ENCODE peak calls at places on chromosomes 4 and X, in eight cellular contexts. One of them, this sample, is unnamed.
A peak's percentile ranks its signal among the peaks of the same experiment; 100 is the strongest.

GRCh38 chrX:112759512-112759911 is 79.8 kb upstream of the LHFPL1 start:
- DNase-seq in transverse colon: no peak
- DNase-seq in sigmoid colon: no peak
- DNase-seq in IMR-90: no peak
- DNase-seq in ovary: no peak
- DNase-seq in adrenal gland: no peak
- DNase-seq in stomach: no peak
- DNase-seq in A549: no peak
- DNase-seq in this sample: no peak

GRCh38 chr4:56227301-56227835 is 159.9 kb downstream of the AASDH start:
- DNase-seq in transverse colon: no peak
- DNase-seq in sigmoid colon: no peak
- DNase-seq in IMR-90: no peak
- DNase-seq in ovary: no peak
- DNase-seq in adrenal gland: no peak
- DNase-seq in stomach: no peak
- DNase-seq in A549: no peak
- DNase-seq in this sample: no peak

GRCh38 chr4:22477136-22477793 is 38.6 kb downstream of the ADGRA3 start:
- DNase-seq in transverse colon: peak; percentile 42
- DNase-seq in sigmoid colon: no peak
- DNase-seq in IMR-90: no peak
- DNase-seq in ovary: no peak
- DNase-seq in adrenal gland: no peak
- DNase-seq in stomach: no peak
- DNase-seq in A549: no peak
- DNase-seq in this sample: no peak

GRCh38 chr4:123390846-123391456 is 5.6 kb upstream of the SPRY1 start:
- DNase-seq in transverse colon: no peak
- DNase-seq in sigmoid colon: no peak
- DNase-seq in IMR-90: peak; percentile 32
- DNase-seq in ovary: no peak
- DNase-seq in adrenal gland: no peak
- DNase-seq in stomach: no peak
- DNase-seq in A549: no peak
- DNase-seq in this sample: no peak

GRCh38 chr4:2362286-2363055 is 56.0 kb downstream of the ZFYVE28 start:
- DNase-seq in transverse colon: no peak
- DNase-seq in sigmoid colon: peak; percentile 52
- DNase-seq in IMR-90: no peak
- DNase-seq in ovary: peak; percentile 40
- DNase-seq in adrenal gland: no peak
- DNase-seq in stomach: no peak
- DNase-seq in A549: no peak
- DNase-seq in this sample: no peak

GRCh38 chr4:1480720-1481119 is 74.5 kb upstream of the NKX1-1 start:
- DNase-seq in transverse colon: no peak
- DNase-seq in sigmoid colon: no peak
- DNase-seq in IMR-90: no peak
- DNase-seq in ovary: no peak
- DNase-seq in adrenal gland: no peak
- DNase-seq in stomach: no peak
- DNase-seq in A549: no peak
- DNase-seq in this sample: no peak

GRCh38 chrX:15864629-15865028 is 10.0 kb upstream of the AP1S2 start:
- DNase-seq in transverse colon: no peak
- DNase-seq in sigmoid colon: no peak
- DNase-seq in IMR-90: peak; percentile 60
- DNase-seq in ovary: no peak
- DNase-seq in adrenal gland: no peak
- DNase-seq in stomach: no peak
- DNase-seq in A549: no peak
- DNase-seq in this sample: no peak

GRCh38 chrX:22589845-22590244 is 317.1 kb downstream of the CBLL2 start:
- DNase-seq in transverse colon: no peak
- DNase-seq in sigmoid colon: no peak
- DNase-seq in IMR-90: no peak
- DNase-seq in ovary: no peak
- DNase-seq in adrenal gland: no peak
- DNase-seq in stomach: no peak
- DNase-seq in A549: no peak
- DNase-seq in this sample: no peak

GRCh38 chr4:99394913-99395312 is 40.2 kb downstream of the ADH7 start:
- DNase-seq in transverse colon: no peak
- DNase-seq in sigmoid colon: no peak
- DNase-seq in IMR-90: peak; percentile 80
- DNase-seq in ovary: no peak
- DNase-seq in adrenal gland: no peak
- DNase-seq in stomach: no peak
- DNase-seq in A549: no peak
- DNase-seq in this sample: no peak

GRCh38 chrX:150364347-150365050 is 1.4 kb downstream of the MAMLD1 start:
- DNase-seq in transverse colon: peak; percentile 21
- DNase-seq in sigmoid colon: no peak
- DNase-seq in IMR-90: peak; percentile 6
- DNase-seq in ovary: peak; percentile 59
- DNase-seq in adrenal gland: peak; percentile 53
- DNase-seq in stomach: no peak
- DNase-seq in A549: no peak
- DNase-seq in this sample: peak; percentile 23

DNA sequence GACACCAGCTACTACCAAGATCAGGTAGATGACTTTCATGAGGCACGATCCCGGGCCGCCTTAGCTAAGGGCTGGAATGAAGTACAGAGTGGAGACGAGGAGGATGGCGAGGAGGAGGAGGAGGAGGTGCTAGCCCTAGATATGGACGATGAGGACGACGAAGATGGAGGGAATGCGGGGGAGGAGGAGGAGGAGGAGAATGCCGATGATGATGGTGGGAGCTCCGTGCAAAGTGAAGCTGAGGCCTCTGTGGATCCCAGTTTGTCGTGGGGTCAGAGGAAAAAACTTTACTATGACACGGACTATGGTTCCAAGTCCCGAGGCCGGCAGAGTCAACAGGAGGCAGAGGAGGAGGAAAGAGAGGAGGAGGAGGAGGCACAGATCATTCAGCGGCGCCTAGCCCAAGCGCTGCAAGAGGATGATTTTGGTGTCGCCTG is 481 bp downstream of the UTP3 start:
- DNase-seq in transverse colon: peak; percentile 11
- DNase-seq in sigmoid colon: no peak
- DNase-seq in IMR-90: no peak
- DNase-seq in ovary: no peak
- DNase-seq in adrenal gland: no peak
- DNase-seq in stomach: no peak
- DNase-seq in A549: no peak
- DNase-seq in this sample: no peak
- H3K4me1 ChIP-seq in transverse colon: peaks cover 35% of the 10 kb centered on the region
- H3K4me1 ChIP-seq in sigmoid colon: peaks cover 34% of the 10 kb centered on the region
- H3K4me1 ChIP-seq in IMR-90: peaks cover 3% of the 10 kb centered on the region
- H3K4me1 ChIP-seq in ovary: peaks cover 4% of the 10 kb centered on the region
- H3K4me1 ChIP-seq in adrenal gland: peaks cover 21% of the 10 kb centered on the region
- H3K4me1 ChIP-seq in stomach: peaks cover 45% of the 10 kb centered on the region
- H3K4me1 ChIP-seq in A549: peaks cover 21% of the 10 kb centered on the region
- H3K4me1 ChIP-seq in this sample: peaks cover 34% of the 10 kb centered on the region

GRCh38 chr4:127881565-127881869 is 824 bp downstream of the PLK4 start:
- DNase-seq in transverse colon: no peak
- DNase-seq in sigmoid colon: no peak
- DNase-seq in IMR-90: no peak
- DNase-seq in ovary: no peak
- DNase-seq in adrenal gland: no peak
- DNase-seq in stomach: no peak
- DNase-seq in A549: no peak
- DNase-seq in this sample: no peak

GRCh38 chr4:127875791-127876190 is 4.9 kb upstream of the PLK4 start:
- DNase-seq in transverse colon: no peak
- DNase-seq in sigmoid colon: no peak
- DNase-seq in IMR-90: no peak
- DNase-seq in ovary: no peak
- DNase-seq in adrenal gland: no peak
- DNase-seq in stomach: no peak
- DNase-seq in A549: no peak
- DNase-seq in this sample: no peak

GRCh38 chr4:127880764-127881564 is at the start of gene PLK4:
- DNase-seq in transverse colon: peak; percentile 97
- DNase-seq in sigmoid colon: peak; percentile 97
- DNase-seq in IMR-90: peak; percentile 93
- DNase-seq in ovary: peak; percentile 95
- DNase-seq in adrenal gland: peak; percentile 98
- DNase-seq in stomach: peak; percentile 95
- DNase-seq in A549: peak; percentile 81
- DNase-seq in this sample: peak; percentile 95
- TF ChIP-seq POLR2A in transverse colon: no peak
- TF ChIP-seq POLR2A in sigmoid colon: no peak
- TF ChIP-seq POLR2A in IMR-90: peak; percentile 34
- TF ChIP-seq POLR2A in ovary: no peak
- TF ChIP-seq POLR2A in adrenal gland: peak; percentile 93
- TF ChIP-seq POLR2A in stomach: no peak
- TF ChIP-seq POLR2A in A549: no peak
- TF ChIP-seq POLR2A in this sample: no peak

DNA sequence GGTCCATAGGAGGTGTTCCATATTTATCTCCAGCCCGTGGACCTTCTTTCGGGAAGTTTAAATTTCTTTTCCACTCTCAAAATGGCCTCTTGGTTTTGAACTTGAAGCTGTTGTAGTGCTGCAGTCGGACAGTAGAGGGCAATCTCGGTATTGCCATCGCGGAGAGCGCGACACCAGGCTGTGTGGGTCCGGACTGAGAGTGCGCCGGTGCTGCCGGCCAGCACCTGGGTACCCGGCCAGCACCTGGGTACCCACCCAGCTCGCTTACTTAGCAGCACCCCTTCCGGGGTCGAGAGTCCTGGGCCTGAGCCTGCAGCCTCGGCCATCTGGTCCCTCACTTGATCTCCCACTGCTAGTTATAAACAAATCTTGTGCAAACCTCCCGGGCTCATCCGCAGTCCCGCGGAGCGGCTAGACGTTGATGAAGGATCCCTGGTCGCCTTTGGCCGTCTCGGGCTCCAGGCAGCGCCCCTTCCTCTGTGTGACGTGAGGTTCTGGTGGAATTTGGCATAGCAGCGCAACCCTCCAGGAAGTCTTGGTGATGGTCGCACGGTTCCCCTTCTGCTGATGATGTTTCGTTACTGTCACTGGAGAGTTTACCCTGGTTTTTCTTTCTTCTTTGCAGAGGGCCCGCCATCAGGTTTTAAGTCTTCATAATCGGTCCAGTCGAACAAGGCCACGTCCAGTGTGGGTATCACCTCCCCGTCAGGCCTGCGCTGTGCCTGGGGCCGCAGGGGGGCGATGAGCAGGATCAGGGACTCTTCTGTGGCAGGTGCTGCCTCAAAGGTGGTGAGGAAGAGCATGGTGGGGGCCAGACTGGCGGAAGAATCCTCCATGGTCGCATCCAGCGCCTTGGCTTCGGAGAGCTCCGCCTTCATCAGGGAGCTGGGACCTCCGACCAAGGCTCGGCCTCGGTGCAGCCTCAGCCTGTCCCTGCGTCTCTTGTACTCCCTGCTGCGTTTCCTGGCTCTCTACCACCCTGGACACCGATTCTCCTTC is 17.8 kb downstream of the FAM9A start:
- DNase-seq in transverse colon: no peak
- DNase-seq in sigmoid colon: no peak
- DNase-seq in IMR-90: peak; percentile 4
- DNase-seq in ovary: no peak
- DNase-seq in adrenal gland: peak; percentile 53
- DNase-seq in stomach: no peak
- DNase-seq in A549: peak; percentile 11
- DNase-seq in this sample: peak; percentile 62
- TF ChIP-seq CTCF in transverse colon: peak; percentile 27
- TF ChIP-seq CTCF in sigmoid colon: no peak
- TF ChIP-seq CTCF in IMR-90: peak; percentile 36
- TF ChIP-seq CTCF in ovary: no peak
- TF ChIP-seq CTCF in adrenal gland: no peak
- TF ChIP-seq CTCF in stomach: peak; percentile 26
- TF ChIP-seq CTCF in A549: peak; percentile 33
- TF ChIP-seq CTCF in this sample: peak; percentile 28

GRCh38 chr4:38523054-38523453 is 140.9 kb upstream of the KLF3 start:
- DNase-seq in transverse colon: no peak
- DNase-seq in sigmoid colon: no peak
- DNase-seq in IMR-90: no peak
- DNase-seq in ovary: no peak
- DNase-seq in adrenal gland: no peak
- DNase-seq in stomach: no peak
- DNase-seq in A549: no peak
- DNase-seq in this sample: no peak

GRCh38 chr4:38529189-38530115 is 134.5 kb upstream of the KLF3 start:
- DNase-seq in transverse colon: peak; percentile 67
- DNase-seq in sigmoid colon: no peak
- DNase-seq in IMR-90: no peak
- DNase-seq in ovary: no peak
- DNase-seq in adrenal gland: peak; percentile 76
- DNase-seq in stomach: peak; percentile 81
- DNase-seq in A549: no peak
- DNase-seq in this sample: peak; percentile 79

GRCh38 chr4:38526412-38526811 is 137.6 kb upstream of the KLF3 start:
- DNase-seq in transverse colon: no peak
- DNase-seq in sigmoid colon: no peak
- DNase-seq in IMR-90: no peak
- DNase-seq in ovary: no peak
- DNase-seq in adrenal gland: no peak
- DNase-seq in stomach: no peak
- DNase-seq in A549: no peak
- DNase-seq in this sample: no peak

GRCh38 chr4:38519671-38520070 is 144.3 kb upstream of the KLF3 start:
- DNase-seq in transverse colon: no peak
- DNase-seq in sigmoid colon: no peak
- DNase-seq in IMR-90: no peak
- DNase-seq in ovary: no peak
- DNase-seq in adrenal gland: no peak
- DNase-seq in stomach: no peak
- DNase-seq in A549: no peak
- DNase-seq in this sample: no peak

DNA sequence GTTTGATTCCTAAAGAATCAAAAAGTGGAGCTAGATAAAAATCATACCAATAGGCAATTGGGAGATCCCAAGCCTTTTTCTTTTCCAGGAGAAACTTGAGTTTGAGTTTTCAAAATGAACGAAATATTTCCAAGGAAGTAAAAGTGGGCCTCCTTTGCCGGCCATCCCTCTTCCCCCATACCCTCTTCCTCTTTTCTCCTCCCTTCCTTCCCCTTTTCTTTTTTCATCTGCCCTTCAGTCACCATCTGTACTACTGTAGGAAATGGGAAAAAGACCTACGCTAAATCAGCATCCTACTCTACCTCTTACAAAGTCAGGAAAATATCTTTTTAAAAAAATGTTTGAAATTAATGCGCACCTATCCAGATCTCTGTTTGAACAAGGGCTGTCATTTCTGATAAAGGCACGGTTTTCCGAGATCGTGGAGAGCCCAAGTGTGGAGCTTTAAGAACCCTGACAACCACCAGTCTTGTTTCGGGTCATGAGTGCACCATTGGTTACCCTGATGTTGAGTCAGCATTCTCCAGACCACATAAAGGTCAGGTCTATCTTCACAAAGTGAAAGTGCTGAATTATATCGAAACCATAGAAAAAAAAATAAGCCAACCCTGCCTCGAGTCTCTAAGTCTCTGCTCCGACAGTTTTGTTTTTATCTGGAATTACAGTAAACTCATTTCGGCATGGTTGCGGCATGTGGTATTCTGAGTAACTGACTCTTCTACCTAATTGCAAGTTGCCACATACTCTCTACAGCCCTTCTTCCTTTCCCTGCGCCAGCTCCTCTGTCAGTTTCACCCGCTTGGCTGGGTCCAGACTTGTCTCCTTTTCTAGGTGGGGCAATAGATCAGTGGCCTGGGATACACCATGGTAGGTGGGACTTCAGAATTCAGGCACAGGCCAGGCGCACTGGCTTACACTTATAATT is 140.2 kb upstream of the KLF3 start:
- DNase-seq in transverse colon: no peak
- DNase-seq in sigmoid colon: no peak
- DNase-seq in IMR-90: no peak
- DNase-seq in ovary: no peak
- DNase-seq in adrenal gland: no peak
- DNase-seq in stomach: no peak
- DNase-seq in A549: no peak
- DNase-seq in this sample: peak; percentile 24
- H3K4me1 ChIP-seq in transverse colon: peaks cover 6% of the 10 kb centered on the region
- H3K4me1 ChIP-seq in sigmoid colon: no peaks in the 10 kb centered on the region
- H3K4me1 ChIP-seq in IMR-90: no peaks in the 10 kb centered on the region
- H3K4me1 ChIP-seq in ovary: no peaks in the 10 kb centered on the region
- H3K4me1 ChIP-seq in adrenal gland: no peaks in the 10 kb centered on the region
- H3K4me1 ChIP-seq in stomach: no peaks in the 10 kb centered on the region
- H3K4me1 ChIP-seq in A549: no peaks in the 10 kb centered on the region
- H3K4me1 ChIP-seq in this sample: no peaks in the 10 kb centered on the region